ENCODE peak calls at places on chromosomes 12 and 14, in seven cellular contexts. Y, R, D, S, A, C and O are unnamed samples.
A peak's percentile ranks its signal among the peaks of the same experiment; 100 is the strongest.

GRCh38 chr14:59187802-59188460 is 536 bp upstream of the DAAM1 start:
- DNase-seq in D (peak; percentile 3), S (no peak), C (peak; percentile 9), A (peak; percentile 67), R (no peak), Y (peak; percentile 63), O (peak; percentile 11)

GRCh38 chr12:103657331-103657730 is 70.3 kb downstream of the STAB2 start:
- DNase-seq in D (peak; percentile 6), C (no peak), A (no peak), R (no peak), S (no peak), Y (no peak), O (no peak)

GRCh38 chr12:50249464-50250229 is 33.7 kb downstream of the LIMA1 start:
- DNase-seq in D (no peak), Y (peak; percentile 26), C (no peak), A (no peak), S (no peak), R (no peak), O (no peak)

GRCh38 chr12:11553871-11554533 is 95.5 kb upstream of the ETV6 start:
- DNase-seq in C (peak; percentile 69), D (peak; percentile 70), A (no peak), S (peak; percentile 72), Y (peak; percentile 84), R (peak; percentile 58), O (peak; percentile 68)

GRCh38 chr12:67366530-67367196 is 97.5 kb downstream of the CAND1 start:
- DNase-seq in R (peak; percentile 56), A (no peak), Y (no peak), C (no peak), S (no peak), D (no peak), O (peak; percentile 17)

GRCh38 chr12:126952106-126953007 is 1314.6 kb upstream of the TMEM132C start:
- DNase-seq in D (no peak), A (no peak), Y (peak; percentile 63), S (no peak), C (no peak), R (no peak), O (no peak)

GRCh38 chr12:132717531-132718387 is 7.1 kb downstream of the PGAM5 start:
- DNase-seq in Y (peak; percentile 29), C (no peak), S (no peak), A (no peak), R (no peak), D (no peak), O (no peak)

GRCh38 chr14:23056956-23057756 is at the start of gene CDH24:
- DNase-seq in D (peak; percentile 82), R (no peak), C (peak; percentile 77), Y (peak; percentile 79), S (no peak), A (peak; percentile 87), O (peak; percentile 80)